ENCODE peak calls at places on chromosomes 7 and 10, in ten cellular contexts. O is mucosa of descending colon; F is fibroblast of villous mesenchyme; L is RKO; K is activated T-cell treated with anti-CD3 and anti-CD28 coated beads, Interleukin-2, amount 50 U/mL, for 48 hours; H is NCI-H1092; C is type B pancreatic cell; A is stimulated activated CD8-positive, alpha-beta memory T cell treated with anti-CD3 and anti-CD28 coated beads, Interleukin-12 subunit alpha, Interleukin-12 subunit beta, amount 100 ng/mL, for 1 hour; Q is nephron progenitor cell; X is smooth muscle cell of the brain vasculature. Z is an unnamed sample.

GRCh38 chr7:73941836-73942551 is 81.0 kb downstream of the TMEM270 start:
- DNase-seq in O (no peak), F (no peak), L (peak), K (no peak), H (no peak), C (no peak), A (no peak), Q (no peak), X (no peak), Z (no peak)

GRCh38 chr10:91613411-91614253 is 19.2 kb downstream of the PPP1R3C start:
- DNase-seq in O (no peak), F (peak), L (peak), K (no peak), H (no peak), C (no peak), A (no peak), Q (no peak), X (no peak), Z (peak)

GRCh38 chr10:98664329-98665042 is 217.8 kb upstream of the HPS1 start:
- DNase-seq in O (no peak), F (peak), L (peak), K (peak), H (no peak), C (no peak), A (peak), Q (no peak), X (no peak), Z (no peak)

GRCh38 chr10:129411146-129411705 is 55.8 kb upstream of the MGMT start:
- DNase-seq in O (no peak), F (no peak), L (no peak), K (no peak), H (no peak), C (peak), A (no peak), Q (no peak), X (no peak), Z (no peak)

GRCh38 chr10:102994551-102995295 is 76.6 kb downstream of the CNNM2 start:
- DNase-seq in O (no peak), F (no peak), L (no peak), K (no peak), H (no peak), C (no peak), A (no peak), Q (no peak), X (no peak), Z (no peak)

GRCh38 chr7:10802526-10802925 is 171.1 kb upstream of the PHF14 start:
- DNase-seq in O (no peak), F (peak), L (peak), K (no peak), H (no peak), C (no peak), A (no peak), Q (no peak), X (no peak), Z (no peak)

GRCh38 chr10:51510231-51510630 is 189.2 kb downstream of the CSTF2T start:
- DNase-seq in O (no peak), F (no peak), L (no peak), K (no peak), H (no peak), C (no peak), A (no peak), Q (no peak), X (no peak), Z (no peak)

GRCh38 chr10:107727762-107728317 is 563.3 kb upstream of the SORCS1 start:
- DNase-seq in O (no peak), F (peak), L (no peak), K (no peak), H (no peak), C (no peak), A (no peak), Q (no peak), X (no peak), Z (peak)

GRCh38 chr7:36300696-36301350 is 88.8 kb upstream of the ANLN start:
- DNase-seq in O (no peak), F (peak), L (no peak), K (no peak), H (no peak), C (no peak), A (no peak), Q (no peak), X (no peak), Z (no peak)

GRCh38 chr10:77320852-77321496 is 316.6 kb downstream of the KCNMA1 start:
- DNase-seq in O (no peak), F (peak), L (no peak), K (no peak), H (no peak), C (no peak), A (no peak), Q (no peak), X (peak), Z (no peak)

GRCh38 chr7:12965767-12966166 is 278.3 kb downstream of the ARL4A start:
- DNase-seq in O (no peak), F (no peak), L (no peak), K (no peak), H (no peak), C (no peak), A (no peak), Q (no peak), X (no peak), Z (no peak)

GRCh38 chr7:124318716-124319115 is 285.8 kb upstream of the TMEM229A start:
- DNase-seq in O (no peak), F (peak), L (no peak), K (no peak), H (no peak), C (no peak), A (no peak), Q (no peak), X (no peak), Z (no peak)

GRCh38 chr10:21134645-21135395 is 237.7 kb upstream of the NEBL start:
- DNase-seq in O (no peak), F (no peak), L (no peak), K (no peak), H (no peak), C (no peak), A (no peak), Q (no peak), X (no peak), Z (no peak)

GRCh38 chr7:123811056-123811455 is 33.9 kb upstream of the HYAL4 start:
- DNase-seq in O (no peak), F (no peak), L (no peak), K (no peak), H (no peak), C (no peak), A (no peak), Q (no peak), X (no peak), Z (no peak)

GRCh38 chr10:117133273-117134083 is 4.6 kb downstream of the VAX1 start:
- DNase-seq in O (no peak), F (no peak), L (no peak), K (no peak), H (no peak), C (peak), A (no peak), Q (peak), X (no peak), Z (no peak)

GRCh38 chr7:142587578-142588191 is 161.6 kb upstream of the PRSS1 start:
- DNase-seq in O (no peak), F (peak), L (peak), K (no peak), H (no peak), C (no peak), A (no peak), Q (no peak), X (peak), Z (peak)

GRCh38 chr10:97800474-97800873 is 28.7 kb upstream of the SFRP5 start:
- DNase-seq in O (no peak), F (no peak), L (no peak), K (no peak), H (no peak), C (no peak), A (no peak), Q (no peak), X (no peak), Z (no peak)

GRCh38 chr10:128519581-128519980 is 393.4 kb upstream of the MKI67 start:
- DNase-seq in O (no peak), F (no peak), L (no peak), K (no peak), H (no peak), C (no peak), A (no peak), Q (no peak), X (no peak), Z (no peak)

GRCh38 chr10:22344781-22345300 is 455 bp upstream of the SPAG6 start:
- DNase-seq in O (no peak), F (no peak), L (no peak), K (no peak), H (no peak), C (no peak), A (no peak), Q (no peak), X (no peak), Z (no peak)

GRCh38 chr7:81501220-81501619 is 268.6 kb downstream of the HGF start:
- DNase-seq in O (no peak), F (peak), L (peak), K (no peak), H (peak), C (no peak), A (no peak), Q (no peak), X (no peak), Z (no peak)

GRCh38 chr7:75055830-75056431 is 17.7 kb downstream of the RCC1L start:
- DNase-seq in O (no peak), F (peak), L (no peak), K (no peak), H (no peak), C (no peak), A (no peak), Q (no peak), X (no peak), Z (no peak)

GRCh38 chr10:73910401-73910763 is 550 bp upstream of the PLAU start:
- DNase-seq in O (no peak), F (peak), L (peak), K (no peak), H (no peak), C (no peak), A (no peak), Q (no peak), X (no peak), Z (no peak)

GRCh38 chr7:151380199-151381082 is 29.4 kb downstream of the WDR86 start:
- DNase-seq in O (no peak), F (no peak), L (no peak), K (no peak), H (no peak), C (no peak), A (no peak), Q (no peak), X (no peak), Z (no peak)

GRCh38 chr7:51085034-51085692 is 231.4 kb downstream of the COBL start:
- DNase-seq in O (no peak), F (no peak), L (no peak), K (no peak), H (no peak), C (no peak), A (no peak), Q (no peak), X (no peak), Z (no peak)

GRCh38 chr7:33024189-33024757 is 38.3 kb downstream of the NT5C3A start:
- DNase-seq in O (no peak), F (peak), L (no peak), K (no peak), H (no peak), C (no peak), A (no peak), Q (no peak), X (no peak), Z (no peak)

GRCh38 chr7:64775289-64775688 is 18.9 kb upstream of the ZNF138 start:
- DNase-seq in O (no peak), F (no peak), L (peak), K (no peak), H (no peak), C (no peak), A (no peak), Q (no peak), X (no peak), Z (no peak)

GRCh38 chr10:108034808-108035207 is 870.3 kb upstream of the SORCS1 start:
- DNase-seq in O (no peak), F (no peak), L (no peak), K (no peak), H (no peak), C (no peak), A (no peak), Q (no peak), X (no peak), Z (no peak)

GRCh38 chr7:30159153-30159552 is 24.4 kb downstream of the MTURN start:
- DNase-seq in O (no peak), F (no peak), L (no peak), K (no peak), H (no peak), C (no peak), A (no peak), Q (no peak), X (no peak), Z (no peak)

GRCh38 chr7:121608785-121609184 is 212.7 kb upstream of the FAM3C start:
- DNase-seq in O (no peak), F (no peak), L (no peak), K (no peak), H (no peak), C (no peak), A (no peak), Q (no peak), X (no peak), Z (no peak)

GRCh38 chr10:50883624-50884023 is 1.8 kb downstream of the A1CF start:
- DNase-seq in O (no peak), F (no peak), L (no peak), K (no peak), H (no peak), C (no peak), A (no peak), Q (no peak), X (no peak), Z (no peak)

GRCh38 chr7:16754869-16755317 is 1.3 kb downstream of the TSPAN13 start:
- DNase-seq in O (no peak), F (peak), L (no peak), K (no peak), H (no peak), C (no peak), A (no peak), Q (no peak), X (no peak), Z (no peak)

GRCh38 chr7:70595741-70596574 is 536.0 kb upstream of the GALNT17 start:
- DNase-seq in O (peak), F (no peak), L (no peak), K (peak), H (peak), C (no peak), A (no peak), Q (peak), X (no peak), Z (no peak)

GRCh38 chr7:22499044-22499443 is 944 bp downstream of the STEAP1B start:
- DNase-seq in O (no peak), F (no peak), L (no peak), K (no peak), H (no peak), C (no peak), A (no peak), Q (no peak), X (no peak), Z (no peak)

GRCh38 chr10:3708830-3709229 is 76.2 kb downstream of the KLF6 start:
- DNase-seq in O (no peak), F (peak), L (no peak), K (no peak), H (no peak), C (no peak), A (no peak), Q (no peak), X (no peak), Z (no peak)

GRCh38 chr7:14834456-14834855 is 68.1 kb downstream of the DGKB start:
- DNase-seq in O (no peak), F (no peak), L (no peak), K (no peak), H (no peak), C (no peak), A (no peak), Q (no peak), X (no peak), Z (no peak)

GRCh38 chr7:142711722-142712616 is 37.3 kb upstream of the PRSS1 start:
- DNase-seq in O (no peak), F (peak), L (peak), K (peak), H (no peak), C (no peak), A (peak), Q (peak), X (no peak), Z (no peak)

GRCh38 chr10:63146503-63146902 is 13.4 kb downstream of the NRBF2 start:
- DNase-seq in O (no peak), F (no peak), L (no peak), K (no peak), H (no peak), C (no peak), A (no peak), Q (no peak), X (no peak), Z (no peak)